ENCODE peak calls at places on chromosomes 3 and 15, in seven cellular contexts. V is HAP-1, J is heart left ventricle, Y is foreskin fibroblast, Q is SJCRH30, P is GM12865, T is stomach. E is an unnamed sample.

GRCh38 chr3:156997351-156997750 is 162.6 kb downstream of the CCNL1 start:
- DNase-seq in J (no peak), T (no peak), Y (peak), V (no peak), Q (peak), P (no peak), E (no peak)

GRCh38 chr15:90594297-90594696 is 64.6 kb downstream of the CRTC3 start:
- DNase-seq in V (no peak), Q (no peak), P (peak), J (peak), Y (no peak), T (peak), E (peak)

GRCh38 chr3:128650096-128651050 is at the start of gene RPN1:
- DNase-seq in Y (peak), P (peak), T (peak), J (peak), Q (peak), V (peak), E (peak)

GRCh38 chr15:65833501-65834220 is 35.6 kb upstream of the RAB11A start:
- DNase-seq in P (peak), Q (peak), T (peak), J (peak), Y (no peak), V (peak), E (no peak)

GRCh38 chr15:83283813-83284562 is 476 bp downstream of the BNC1 start:
- DNase-seq in Y (no peak), J (peak), P (no peak), Q (no peak), V (peak), T (no peak), E (no peak)

GRCh38 chr15:67134577-67135492 is 69.4 kb downstream of the SMAD3 start:
- DNase-seq in Q (no peak), Y (no peak), P (no peak), V (no peak), J (no peak), T (no peak), E (no peak)

GRCh38 chr3:124512881-124513609 is 217.2 kb upstream of the UMPS start:
- DNase-seq in V (no peak), Q (no peak), P (no peak), Y (no peak), T (peak), J (no peak), E (no peak)

GRCh38 chr3:120791958-120792357 is 49.4 kb downstream of the GTF2E1 start:
- DNase-seq in Q (peak), Y (peak), T (no peak), J (no peak), P (no peak), V (no peak), E (no peak)

GRCh38 chr3:58237238-58237939 is at the start of gene ABHD6:
- DNase-seq in T (peak), J (peak), Q (peak), P (peak), V (peak), Y (peak), E (peak)

GRCh38 chr15:57018151-57018550 is 99.7 kb downstream of the TCF12 start:
- DNase-seq in T (no peak), Q (no peak), V (no peak), Y (no peak), P (no peak), J (no peak), E (no peak)

GRCh38 chr15:52794665-52795463 is 4.7 kb upstream of the ONECUT1 start:
- DNase-seq in T (no peak), Y (no peak), V (no peak), Q (no peak), P (no peak), J (no peak), E (no peak)
- H3K4me3 ChIP-seq in T (no peak), Y (no peak), V (no peak), Q (no peak), P (no peak), J (no peak), E (no peak)

GRCh38 chr15:80160570-80161156 is 7.9 kb downstream of the FAH start:
- DNase-seq in Y (peak), T (no peak), V (no peak), J (peak), Q (no peak), P (peak), E (no peak)

GRCh38 chr15:80161473-80162016 is 8.7 kb downstream of the FAH start:
- DNase-seq in P (no peak), Q (no peak), V (no peak), J (no peak), Y (no peak), T (no peak), E (no peak)

GRCh38 chr15:80163217-80163616 is 10.4 kb downstream of the FAH start:
- DNase-seq in P (no peak), Q (no peak), V (no peak), Y (no peak), J (no peak), T (no peak), E (no peak)

GRCh38 chr15:80162059-80162554 is 9.3 kb downstream of the FAH start:
- DNase-seq in Y (no peak), Q (no peak), J (no peak), P (no peak), V (no peak), T (no peak), E (no peak)

DNA sequence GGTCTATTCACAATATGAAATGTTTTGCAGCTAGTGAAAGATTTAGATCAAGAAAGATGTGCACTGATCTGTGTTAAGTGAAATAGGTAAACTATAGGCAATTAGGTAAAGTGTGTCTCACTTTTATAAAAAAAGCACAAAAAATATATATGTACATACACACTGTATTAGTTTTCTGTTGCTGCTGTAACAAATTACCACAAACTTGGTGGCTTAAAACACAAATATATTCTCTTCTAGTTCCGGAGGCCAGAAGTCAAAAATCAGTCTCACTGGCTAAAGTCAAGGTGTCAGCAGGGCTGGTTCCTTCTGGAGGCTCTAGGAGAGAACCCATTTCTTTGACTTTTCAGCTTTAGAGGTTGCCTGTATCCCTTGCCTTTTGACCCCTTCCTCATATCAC is 11.1 kb downstream of the FAH start:
- DNase-seq in T (no peak), Y (no peak), Q (no peak), P (no peak), V (no peak), J (no peak), E (no peak)
- H3K4me3 ChIP-seq in T (no peak), Y (no peak), Q (no peak), P (no peak), V (no peak), J (no peak), E (no peak)

GRCh38 chr15:64152507-64153387 is 1.2 kb downstream of the SNX22 start:
- DNase-seq in P (peak), Q (no peak), J (no peak), V (peak), Y (no peak), T (no peak), E (no peak)
- H3K4me3 ChIP-seq in P (peak), Q (no peak), J (peak), V (peak), Y (peak), T (peak), E (peak)

DNA sequence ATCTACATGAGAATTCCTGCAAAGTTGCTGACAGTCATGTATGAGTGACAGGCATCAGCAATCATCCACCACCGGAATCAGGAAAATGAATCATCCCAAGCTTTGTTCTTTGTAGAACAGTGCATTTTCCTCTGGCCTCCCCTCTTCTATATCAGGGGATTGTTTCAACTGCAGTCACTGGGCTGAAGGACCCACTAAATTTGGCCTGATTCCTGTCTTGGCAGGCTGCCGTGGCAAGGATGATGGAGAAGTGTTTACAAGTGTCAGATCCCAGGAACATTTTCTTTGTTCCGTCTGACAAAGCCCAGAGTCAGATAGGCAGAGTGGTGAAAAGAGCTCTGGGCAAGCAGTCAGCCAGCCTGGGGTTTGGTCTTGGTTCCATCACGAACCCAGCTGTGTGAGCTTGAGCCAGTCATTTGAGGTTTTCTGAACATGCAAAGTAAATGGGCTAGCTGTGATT is 175.1 kb upstream of the TSC22D2 start:
- DNase-seq in Q (no peak), Y (no peak), V (no peak), J (peak), T (peak), P (no peak), E (no peak)
- H3K4me3 ChIP-seq in Q (no peak), Y (no peak), V (no peak), J (no peak), T (no peak), P (no peak), E (no peak)

DNA sequence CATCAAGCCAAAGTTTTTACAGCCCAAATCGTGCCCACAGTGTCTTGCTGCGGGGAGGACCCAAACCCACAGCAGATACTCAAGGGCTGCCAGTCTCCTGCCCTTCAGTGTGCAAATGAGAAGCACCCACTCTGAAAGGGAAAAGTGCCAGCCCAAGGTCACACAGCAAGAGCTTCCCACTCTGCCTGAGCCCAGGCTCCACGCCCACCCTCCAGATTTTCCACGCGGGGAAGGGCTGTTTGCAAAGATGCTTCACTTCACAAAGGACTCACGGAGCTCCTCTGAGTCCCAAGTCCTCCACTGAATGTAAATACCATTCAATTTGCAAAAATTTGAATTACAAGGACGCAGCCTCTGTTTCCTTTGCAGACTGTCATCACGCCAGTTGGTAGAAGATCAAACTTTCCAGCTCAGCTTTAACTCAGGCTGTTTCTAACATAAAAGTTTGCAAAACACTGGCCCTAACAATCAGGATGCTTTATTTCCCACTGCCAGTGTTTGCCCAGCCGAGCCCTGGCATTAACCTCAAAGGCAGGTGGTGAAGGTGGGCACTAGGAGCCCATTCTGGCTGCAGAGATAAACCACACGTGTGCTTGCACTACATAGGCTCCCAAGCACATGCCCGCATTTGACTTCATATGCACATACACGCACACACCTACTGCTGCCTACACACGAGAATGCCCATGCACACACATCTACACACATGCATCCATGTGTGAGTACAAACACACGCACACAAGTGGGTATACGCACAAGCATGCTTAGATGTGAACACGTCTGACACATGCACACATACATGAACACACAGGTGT is 7.6 kb downstream of the CACNA2D2 start:
- DNase-seq in Y (no peak), Q (no peak), T (no peak), J (no peak), P (no peak), V (peak), E (no peak)
- H3K4me3 ChIP-seq in Y (no peak), Q (no peak), T (no peak), J (no peak), P (no peak), V (no peak), E (no peak)

DNA sequence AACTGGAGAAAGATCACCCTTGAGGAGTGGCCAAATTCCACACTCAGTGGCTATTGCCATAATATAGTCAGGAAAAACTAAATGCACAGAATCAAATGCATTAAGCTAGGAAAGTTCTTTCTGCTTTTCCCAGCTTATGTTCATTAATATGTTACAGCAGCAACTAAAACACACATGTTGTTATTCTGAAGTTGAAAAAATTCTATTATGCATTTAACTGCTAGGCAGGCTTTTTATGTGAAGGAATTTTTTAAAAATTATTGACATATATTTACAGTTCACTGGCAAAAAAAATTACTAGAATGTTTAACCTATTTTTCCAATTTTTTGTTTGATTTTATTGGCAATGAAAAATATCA is 135.2 kb upstream of the IL12A start:
- DNase-seq in Q (no peak), V (no peak), J (no peak), P (no peak), T (no peak), Y (no peak), E (no peak)
- H3K4me3 ChIP-seq in Q (peak), V (no peak), J (peak), P (no peak), T (peak), Y (no peak), E (no peak)

GRCh38 chr3:28240440-28240839 is 979 bp upstream of the CMC1 start:
- DNase-seq in Y (no peak), Q (peak), P (no peak), V (no peak), J (no peak), T (no peak), E (no peak)
- H3K4me3 ChIP-seq in Y (no peak), Q (peak), P (no peak), V (no peak), J (peak), T (peak), E (peak)

GRCh38 chr3:153055217-153055616 is 106.8 kb upstream of the RAP2B start:
- DNase-seq in V (no peak), Q (no peak), Y (no peak), J (no peak), P (no peak), T (no peak), E (no peak)

GRCh38 chr3:153050978-153051377 is 111.0 kb upstream of the RAP2B start:
- DNase-seq in T (no peak), J (no peak), Q (no peak), Y (no peak), V (no peak), P (no peak), E (no peak)

GRCh38 chr3:153051427-153052095 is 110.5 kb upstream of the RAP2B start:
- DNase-seq in Q (peak), P (no peak), Y (peak), V (no peak), T (no peak), J (no peak), E (no peak)

GRCh38 chr3:153055779-153056178 is 106.2 kb upstream of the RAP2B start:
- DNase-seq in Y (no peak), V (no peak), Q (no peak), P (no peak), T (no peak), J (no peak), E (no peak)

GRCh38 chr3:153052096-153052460 is 109.9 kb upstream of the RAP2B start:
- DNase-seq in J (peak), Q (peak), V (no peak), T (peak), Y (peak), P (no peak), E (no peak)
- H3K4me3 ChIP-seq in J (no peak), Q (no peak), V (no peak), T (no peak), Y (no peak), P (no peak), E (no peak)

GRCh38 chr3:86988235-86988634 is 2.7 kb downstream of the VGLL3 start:
- DNase-seq in V (no peak), Y (peak), T (no peak), Q (peak), P (no peak), J (no peak), E (no peak)

GRCh38 chr3:86986666-86987420 is 4.1 kb downstream of the VGLL3 start:
- DNase-seq in Q (no peak), P (no peak), V (no peak), Y (no peak), J (no peak), T (no peak), E (no peak)

GRCh38 chr3:86988986-86989385 is 2.0 kb downstream of the VGLL3 start:
- DNase-seq in V (no peak), T (no peak), Y (no peak), J (no peak), Q (peak), P (no peak), E (no peak)

GRCh38 chr3:86985427-86985826 is 5.5 kb downstream of the VGLL3 start:
- DNase-seq in T (no peak), Q (peak), P (no peak), Y (no peak), V (no peak), J (no peak), E (no peak)

GRCh38 chr3:86987421-86987715 is 3.6 kb downstream of the VGLL3 start:
- DNase-seq in T (no peak), Q (no peak), J (no peak), Y (no peak), V (no peak), P (no peak), E (no peak)
- H3K4me3 ChIP-seq in T (no peak), Q (peak), J (no peak), Y (peak), V (no peak), P (no peak), E (no peak)

E was measured in esophagus squamous epithelium.